ENCODE peak calls at places on chromosomes 7 and 10, in four cellular contexts. L is neural progenitor cell, C is OCI-LY7, B is uterus. A is an unnamed sample. For H3K4me1, the result is how much of the 10 kb centered on the place peaks cover.

GRCh38 chr10:51034769-51035168 is 39.5 kb upstream of the PRKG1 start:
- DNase-seq in B (no peak), L (no peak), C (no peak), A (no peak)

GRCh38 chr10:2897619-2898508 is 169.5 kb upstream of the PFKP start:
- DNase-seq in C (no peak), L (no peak), B (no peak), A (no peak)

GRCh38 chr10:130723704-130724103 is 587.5 kb downstream of the GLRX3 start:
- DNase-seq in L (no peak), B (no peak), C (no peak), A (no peak)

GRCh38 chr10:33336606-33337334 is 2.3 kb upstream of the NRP1 start:
- DNase-seq in L (peak), B (peak), C (no peak), A (no peak)

GRCh38 chr10:93465806-93466675 is 16.1 kb downstream of the MYOF start:
- DNase-seq in B (peak), L (no peak), C (no peak), A (no peak)

GRCh38 chr7:106679153-106679931 is 18.4 kb upstream of the CCDC71L start:
- DNase-seq in B (no peak), C (no peak), L (no peak), A (no peak)

GRCh38 chr10:50604049-50604640 is 19.6 kb downstream of the SGMS1 start:
- DNase-seq in B (no peak), C (peak), L (no peak), A (no peak)

GRCh38 chr7:48718731-48719387 is 205.5 kb upstream of the CDC14C start:
- DNase-seq in C (no peak), L (no peak), B (no peak), A (no peak)

GRCh38 chr7:113774182-113774807 is 144.5 kb downstream of the PPP1R3A start:
- DNase-seq in B (no peak), C (peak), L (peak), A (no peak)

GRCh38 chr7:96248405-96248804 is 73.5 kb downstream of the SLC25A13 start:
- DNase-seq in L (no peak), C (no peak), B (no peak), A (no peak)

GRCh38 chr10:103451091-103451801 is 924 bp downstream of the CALHM2 start:
- DNase-seq in L (no peak), C (no peak), B (peak), A (peak)

GRCh38 chr10:22823109-22823508 is 104.7 kb upstream of the ARMC3 start:
- DNase-seq in B (no peak), C (no peak), L (no peak), A (no peak)

GRCh38 chr10:17023386-17024298 is 106.0 kb downstream of the CUBN start:
- DNase-seq in C (peak), B (peak), L (peak), A (peak)

GRCh38 chr7:112869111-112869774 is 79.0 kb upstream of the TMEM168 start:
- DNase-seq in C (peak), L (peak), B (no peak), A (peak)

GRCh38 chr7:84041649-84042048 is 152.9 kb downstream of the SEMA3A start:
- DNase-seq in L (no peak), C (no peak), B (no peak), A (no peak)

GRCh38 chr7:46424934-46425333 is 503.9 kb upstream of the IGFBP3 start:
- DNase-seq in B (no peak), C (no peak), L (no peak), A (no peak)

GRCh38 chr7:24972991-24973390 is 7.0 kb downstream of the OSBPL3 start:
- DNase-seq in L (no peak), B (no peak), C (no peak), A (no peak)

GRCh38 chr10:92692085-92692671 is 2.4 kb downstream of the HHEX start:
- DNase-seq in C (no peak), B (no peak), L (peak), A (no peak)

GRCh38 chr10:70362357-70362756 is 20.1 kb downstream of the LRRC20 start:
- DNase-seq in B (no peak), C (no peak), L (no peak), A (no peak)

GRCh38 chr10:124663766-124664360 is 80.3 kb downstream of the FAM53B start:
- DNase-seq in B (no peak), C (no peak), L (no peak), A (peak)
- H3K4me1 ChIP-seq in B (under half), C (under half), L (under half), A (half or more)

DNA sequence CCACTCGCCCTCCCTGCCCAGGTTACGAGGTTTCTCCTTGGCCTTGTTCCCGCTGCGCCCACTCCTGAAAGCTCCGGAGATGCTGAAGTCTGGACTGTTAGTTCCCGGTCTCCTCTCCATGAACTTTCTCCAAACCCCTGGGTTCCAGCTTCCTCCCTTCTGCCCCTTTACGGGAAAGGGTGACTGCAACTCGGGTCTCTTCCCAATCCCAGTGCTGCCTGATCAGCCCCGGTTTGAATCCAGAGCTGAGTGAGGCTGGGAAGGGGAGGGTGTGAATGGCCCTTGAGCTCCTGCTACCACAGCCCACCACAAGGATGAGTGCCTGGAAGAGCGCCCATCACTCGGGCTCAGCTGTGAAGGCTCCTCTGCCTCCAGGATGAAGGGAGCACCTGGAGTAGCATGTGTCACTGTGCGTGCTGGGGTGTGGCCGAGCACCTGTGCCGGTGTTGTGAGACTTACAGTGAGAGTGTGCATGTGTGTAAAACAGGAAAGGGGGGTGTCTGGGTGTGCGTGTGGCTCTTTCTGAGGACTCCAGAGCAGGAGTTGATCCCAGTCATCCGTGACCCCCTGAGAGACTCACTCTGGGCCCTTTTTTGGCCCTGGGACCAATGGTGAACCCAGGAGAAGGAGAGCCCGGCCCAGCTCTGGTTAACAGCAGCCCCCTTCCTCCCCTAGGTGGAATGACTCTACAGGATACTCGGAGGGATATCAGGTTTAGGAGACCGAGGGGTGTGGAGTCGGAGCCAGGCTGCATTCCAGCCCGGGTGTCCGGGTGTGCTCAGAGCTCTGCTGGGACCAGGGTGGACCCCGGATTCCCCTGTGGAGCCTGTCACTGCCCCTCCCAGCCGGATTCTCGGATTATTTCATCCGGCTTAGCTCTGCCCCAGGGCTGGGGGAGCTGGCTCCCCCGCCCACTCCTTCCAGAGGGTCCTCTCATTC is 1.1 kb upstream of the ZNF467 start:
- DNase-seq in C (no peak), L (peak), B (no peak), A (no peak)
- H3K4me1 ChIP-seq in C (under half), L (under half), B (under half), A (under half)

DNA sequence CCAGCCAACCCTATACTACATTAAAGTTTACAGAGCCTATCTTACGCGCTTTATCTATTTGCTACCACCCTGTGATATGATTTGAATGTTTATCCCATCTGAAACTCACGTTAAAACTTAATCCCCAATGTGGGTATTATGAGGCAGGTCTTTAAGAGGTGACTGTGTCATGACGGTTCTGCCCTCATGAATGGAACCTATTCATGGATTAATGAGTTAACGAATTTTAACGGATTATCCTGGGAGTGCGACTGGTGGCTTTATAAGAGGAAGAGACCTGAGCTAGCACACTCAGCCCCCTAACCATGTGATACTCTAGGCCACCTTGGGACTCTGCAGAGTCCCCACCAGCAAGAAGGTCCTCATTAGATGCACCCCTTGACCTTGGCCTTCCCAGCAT is 37.8 kb downstream of the SRPK2 start:
- DNase-seq in C (no peak), L (no peak), B (no peak), A (no peak)
- H3K4me1 ChIP-seq in C (under half), L (under half), B (under half), A (half or more)

GRCh38 chr7:50332241-50333176 is 28.0 kb downstream of the IKZF1 start:
- DNase-seq in L (no peak), B (no peak), C (no peak), A (no peak)

GRCh38 chr7:50335230-50335794 is 30.8 kb downstream of the IKZF1 start:
- DNase-seq in L (no peak), C (no peak), B (no peak), A (no peak)

GRCh38 chr7:50335795-50336754 is 31.6 kb downstream of the IKZF1 start:
- DNase-seq in C (peak), L (no peak), B (no peak), A (peak)

GRCh38 chr7:50333266-50333665 is 28.8 kb downstream of the IKZF1 start:
- DNase-seq in B (no peak), C (peak), L (peak), A (peak)

GRCh38 chr7:50334341-50334994 is 30.0 kb downstream of the IKZF1 start:
- DNase-seq in L (no peak), C (no peak), B (no peak), A (no peak)
- H3K4me1 ChIP-seq in L (under half), C (half or more), B (under half), A (half or more)